ENCODE peak calls at places on chromosomes 2 and 18, in ten cellular contexts. One of them, this sample, is unnamed.

GRCh38 chr18:58288922-58289797 is 245.1 kb downstream of the NEDD4L start:
- DNase-seq in stimulated activated CD4-positive, alpha-beta T cell treated with anti-CD3 and anti-CD28 coated beads, Interleukin-4, amount 100 ng/mL, for 48 hours: no peak
- DNase-seq in naive thymus-derived CD8-positive, alpha-beta T cell: no peak
- DNase-seq in activated CD4-positive, alpha-beta T cell treated with anti-CD3 and anti-CD28 coated beads for 48 hours: no peak
- DNase-seq in spleen: no peak
- DNase-seq in NCI-H774: no peak
- DNase-seq in left ventricle myocardium superior: no peak
- DNase-seq in NCI-H1105: no peak
- DNase-seq in endothelial cell: no peak
- DNase-seq in ELR: peak
- DNase-seq in this sample: peak

GRCh38 chr2:236107971-236108625 is 60.1 kb downstream of the GBX2 start:
- DNase-seq in stimulated activated CD4-positive, alpha-beta T cell treated with anti-CD3 and anti-CD28 coated beads, Interleukin-4, amount 100 ng/mL, for 48 hours: no peak
- DNase-seq in naive thymus-derived CD8-positive, alpha-beta T cell: no peak
- DNase-seq in activated CD4-positive, alpha-beta T cell treated with anti-CD3 and anti-CD28 coated beads for 48 hours: no peak
- DNase-seq in spleen: peak
- DNase-seq in NCI-H774: no peak
- DNase-seq in left ventricle myocardium superior: no peak
- DNase-seq in NCI-H1105: no peak
- DNase-seq in endothelial cell: peak
- DNase-seq in ELR: no peak
- DNase-seq in this sample: no peak

GRCh38 chr2:128091691-128092050 is 671 bp downstream of the UGGT1 start:
- DNase-seq in stimulated activated CD4-positive, alpha-beta T cell treated with anti-CD3 and anti-CD28 coated beads, Interleukin-4, amount 100 ng/mL, for 48 hours: no peak
- DNase-seq in naive thymus-derived CD8-positive, alpha-beta T cell: no peak
- DNase-seq in activated CD4-positive, alpha-beta T cell treated with anti-CD3 and anti-CD28 coated beads for 48 hours: no peak
- DNase-seq in spleen: no peak
- DNase-seq in NCI-H774: no peak
- DNase-seq in left ventricle myocardium superior: no peak
- DNase-seq in NCI-H1105: no peak
- DNase-seq in endothelial cell: no peak
- DNase-seq in ELR: peak
- DNase-seq in this sample: peak

GRCh38 chr2:114729025-114729424 is 286.6 kb downstream of the DPP10 start:
- DNase-seq in stimulated activated CD4-positive, alpha-beta T cell treated with anti-CD3 and anti-CD28 coated beads, Interleukin-4, amount 100 ng/mL, for 48 hours: no peak
- DNase-seq in naive thymus-derived CD8-positive, alpha-beta T cell: no peak
- DNase-seq in activated CD4-positive, alpha-beta T cell treated with anti-CD3 and anti-CD28 coated beads for 48 hours: no peak
- DNase-seq in spleen: no peak
- DNase-seq in NCI-H774: peak
- DNase-seq in left ventricle myocardium superior: no peak
- DNase-seq in NCI-H1105: no peak
- DNase-seq in endothelial cell: no peak
- DNase-seq in ELR: no peak
- DNase-seq in this sample: no peak

GRCh38 chr2:238929242-238930081 is 81.6 kb downstream of the TWIST2 start:
- DNase-seq in stimulated activated CD4-positive, alpha-beta T cell treated with anti-CD3 and anti-CD28 coated beads, Interleukin-4, amount 100 ng/mL, for 48 hours: no peak
- DNase-seq in naive thymus-derived CD8-positive, alpha-beta T cell: no peak
- DNase-seq in activated CD4-positive, alpha-beta T cell treated with anti-CD3 and anti-CD28 coated beads for 48 hours: no peak
- DNase-seq in spleen: peak
- DNase-seq in NCI-H774: no peak
- DNase-seq in left ventricle myocardium superior: peak
- DNase-seq in NCI-H1105: no peak
- DNase-seq in endothelial cell: no peak
- DNase-seq in ELR: no peak
- DNase-seq in this sample: no peak

GRCh38 chr2:42934568-42935258 is 142.3 kb upstream of the HAAO start:
- DNase-seq in stimulated activated CD4-positive, alpha-beta T cell treated with anti-CD3 and anti-CD28 coated beads, Interleukin-4, amount 100 ng/mL, for 48 hours: no peak
- DNase-seq in naive thymus-derived CD8-positive, alpha-beta T cell: no peak
- DNase-seq in activated CD4-positive, alpha-beta T cell treated with anti-CD3 and anti-CD28 coated beads for 48 hours: no peak
- DNase-seq in spleen: no peak
- DNase-seq in NCI-H774: no peak
- DNase-seq in left ventricle myocardium superior: no peak
- DNase-seq in NCI-H1105: no peak
- DNase-seq in endothelial cell: no peak
- DNase-seq in ELR: no peak
- DNase-seq in this sample: no peak

GRCh38 chr2:216689397-216689796 is 6.0 kb downstream of the IGFBP5 start:
- DNase-seq in stimulated activated CD4-positive, alpha-beta T cell treated with anti-CD3 and anti-CD28 coated beads, Interleukin-4, amount 100 ng/mL, for 48 hours: no peak
- DNase-seq in naive thymus-derived CD8-positive, alpha-beta T cell: no peak
- DNase-seq in activated CD4-positive, alpha-beta T cell treated with anti-CD3 and anti-CD28 coated beads for 48 hours: no peak
- DNase-seq in spleen: no peak
- DNase-seq in NCI-H774: no peak
- DNase-seq in left ventricle myocardium superior: no peak
- DNase-seq in NCI-H1105: no peak
- DNase-seq in endothelial cell: no peak
- DNase-seq in ELR: no peak
- DNase-seq in this sample: no peak

GRCh38 chr2:127649684-127650040 is 3.7 kb downstream of the GPR17 start:
- DNase-seq in stimulated activated CD4-positive, alpha-beta T cell treated with anti-CD3 and anti-CD28 coated beads, Interleukin-4, amount 100 ng/mL, for 48 hours: peak
- DNase-seq in naive thymus-derived CD8-positive, alpha-beta T cell: peak
- DNase-seq in activated CD4-positive, alpha-beta T cell treated with anti-CD3 and anti-CD28 coated beads for 48 hours: peak
- DNase-seq in spleen: peak
- DNase-seq in NCI-H774: peak
- DNase-seq in left ventricle myocardium superior: peak
- DNase-seq in NCI-H1105: peak
- DNase-seq in endothelial cell: peak
- DNase-seq in ELR: peak
- DNase-seq in this sample: peak

GRCh38 chr2:10471046-10471571 is 23.0 kb upstream of the ODC1 start:
- DNase-seq in stimulated activated CD4-positive, alpha-beta T cell treated with anti-CD3 and anti-CD28 coated beads, Interleukin-4, amount 100 ng/mL, for 48 hours: no peak
- DNase-seq in naive thymus-derived CD8-positive, alpha-beta T cell: no peak
- DNase-seq in activated CD4-positive, alpha-beta T cell treated with anti-CD3 and anti-CD28 coated beads for 48 hours: no peak
- DNase-seq in spleen: peak
- DNase-seq in NCI-H774: no peak
- DNase-seq in left ventricle myocardium superior: no peak
- DNase-seq in NCI-H1105: no peak
- DNase-seq in endothelial cell: no peak
- DNase-seq in ELR: no peak
- DNase-seq in this sample: no peak

GRCh38 chr2:179340678-179341077 is 76.0 kb upstream of the SESTD1 start:
- DNase-seq in stimulated activated CD4-positive, alpha-beta T cell treated with anti-CD3 and anti-CD28 coated beads, Interleukin-4, amount 100 ng/mL, for 48 hours: no peak
- DNase-seq in naive thymus-derived CD8-positive, alpha-beta T cell: no peak
- DNase-seq in activated CD4-positive, alpha-beta T cell treated with anti-CD3 and anti-CD28 coated beads for 48 hours: no peak
- DNase-seq in spleen: no peak
- DNase-seq in NCI-H774: no peak
- DNase-seq in left ventricle myocardium superior: no peak
- DNase-seq in NCI-H1105: no peak
- DNase-seq in endothelial cell: no peak
- DNase-seq in ELR: peak
- DNase-seq in this sample: peak

GRCh38 chr2:202158796-202159195 is 79.6 kb downstream of the SUMO1 start:
- DNase-seq in stimulated activated CD4-positive, alpha-beta T cell treated with anti-CD3 and anti-CD28 coated beads, Interleukin-4, amount 100 ng/mL, for 48 hours: no peak
- DNase-seq in naive thymus-derived CD8-positive, alpha-beta T cell: no peak
- DNase-seq in activated CD4-positive, alpha-beta T cell treated with anti-CD3 and anti-CD28 coated beads for 48 hours: no peak
- DNase-seq in spleen: no peak
- DNase-seq in NCI-H774: no peak
- DNase-seq in left ventricle myocardium superior: no peak
- DNase-seq in NCI-H1105: no peak
- DNase-seq in endothelial cell: no peak
- DNase-seq in ELR: peak
- DNase-seq in this sample: no peak

GRCh38 chr18:35413163-35413511 is 36.0 kb upstream of the ZNF396 start:
- DNase-seq in stimulated activated CD4-positive, alpha-beta T cell treated with anti-CD3 and anti-CD28 coated beads, Interleukin-4, amount 100 ng/mL, for 48 hours: no peak
- DNase-seq in naive thymus-derived CD8-positive, alpha-beta T cell: no peak
- DNase-seq in activated CD4-positive, alpha-beta T cell treated with anti-CD3 and anti-CD28 coated beads for 48 hours: no peak
- DNase-seq in spleen: no peak
- DNase-seq in NCI-H774: no peak
- DNase-seq in left ventricle myocardium superior: no peak
- DNase-seq in NCI-H1105: no peak
- DNase-seq in endothelial cell: no peak
- DNase-seq in ELR: no peak
- DNase-seq in this sample: no peak

GRCh38 chr18:8793445-8794132 is 88.2 kb downstream of the MTCL1 start:
- DNase-seq in stimulated activated CD4-positive, alpha-beta T cell treated with anti-CD3 and anti-CD28 coated beads, Interleukin-4, amount 100 ng/mL, for 48 hours: no peak
- DNase-seq in naive thymus-derived CD8-positive, alpha-beta T cell: no peak
- DNase-seq in activated CD4-positive, alpha-beta T cell treated with anti-CD3 and anti-CD28 coated beads for 48 hours: no peak
- DNase-seq in spleen: no peak
- DNase-seq in NCI-H774: no peak
- DNase-seq in left ventricle myocardium superior: no peak
- DNase-seq in NCI-H1105: no peak
- DNase-seq in endothelial cell: no peak
- DNase-seq in ELR: no peak
- DNase-seq in this sample: no peak

GRCh38 chr2:16655457-16655837 is 10.2 kb downstream of the CYRIA start:
- DNase-seq in stimulated activated CD4-positive, alpha-beta T cell treated with anti-CD3 and anti-CD28 coated beads, Interleukin-4, amount 100 ng/mL, for 48 hours: no peak
- DNase-seq in naive thymus-derived CD8-positive, alpha-beta T cell: no peak
- DNase-seq in activated CD4-positive, alpha-beta T cell treated with anti-CD3 and anti-CD28 coated beads for 48 hours: no peak
- DNase-seq in spleen: no peak
- DNase-seq in NCI-H774: no peak
- DNase-seq in left ventricle myocardium superior: no peak
- DNase-seq in NCI-H1105: no peak
- DNase-seq in endothelial cell: no peak
- DNase-seq in ELR: no peak
- DNase-seq in this sample: no peak

GRCh38 chr2:79437416-79438281 is 75.2 kb upstream of the CTNNA2 start:
- DNase-seq in stimulated activated CD4-positive, alpha-beta T cell treated with anti-CD3 and anti-CD28 coated beads, Interleukin-4, amount 100 ng/mL, for 48 hours: no peak
- DNase-seq in naive thymus-derived CD8-positive, alpha-beta T cell: no peak
- DNase-seq in activated CD4-positive, alpha-beta T cell treated with anti-CD3 and anti-CD28 coated beads for 48 hours: no peak
- DNase-seq in spleen: no peak
- DNase-seq in NCI-H774: no peak
- DNase-seq in left ventricle myocardium superior: no peak
- DNase-seq in NCI-H1105: no peak
- DNase-seq in endothelial cell: no peak
- DNase-seq in ELR: peak
- DNase-seq in this sample: no peak

GRCh38 chr2:7577769-7578168 is 660.6 kb downstream of the RNF144A start:
- DNase-seq in stimulated activated CD4-positive, alpha-beta T cell treated with anti-CD3 and anti-CD28 coated beads, Interleukin-4, amount 100 ng/mL, for 48 hours: no peak
- DNase-seq in naive thymus-derived CD8-positive, alpha-beta T cell: no peak
- DNase-seq in activated CD4-positive, alpha-beta T cell treated with anti-CD3 and anti-CD28 coated beads for 48 hours: no peak
- DNase-seq in spleen: no peak
- DNase-seq in NCI-H774: no peak
- DNase-seq in left ventricle myocardium superior: no peak
- DNase-seq in NCI-H1105: no peak
- DNase-seq in endothelial cell: no peak
- DNase-seq in ELR: no peak
- DNase-seq in this sample: no peak

GRCh38 chr2:132677661-132678060 is 7.7 kb upstream of the LYPD1 start:
- DNase-seq in stimulated activated CD4-positive, alpha-beta T cell treated with anti-CD3 and anti-CD28 coated beads, Interleukin-4, amount 100 ng/mL, for 48 hours: no peak
- DNase-seq in naive thymus-derived CD8-positive, alpha-beta T cell: no peak
- DNase-seq in activated CD4-positive, alpha-beta T cell treated with anti-CD3 and anti-CD28 coated beads for 48 hours: no peak
- DNase-seq in spleen: no peak
- DNase-seq in NCI-H774: no peak
- DNase-seq in left ventricle myocardium superior: no peak
- DNase-seq in NCI-H1105: no peak
- DNase-seq in endothelial cell: no peak
- DNase-seq in ELR: peak
- DNase-seq in this sample: no peak

GRCh38 chr18:68735498-68736343 is 20.8 kb upstream of the TMX3 start:
- DNase-seq in stimulated activated CD4-positive, alpha-beta T cell treated with anti-CD3 and anti-CD28 coated beads, Interleukin-4, amount 100 ng/mL, for 48 hours: no peak
- DNase-seq in naive thymus-derived CD8-positive, alpha-beta T cell: peak
- DNase-seq in activated CD4-positive, alpha-beta T cell treated with anti-CD3 and anti-CD28 coated beads for 48 hours: no peak
- DNase-seq in spleen: no peak
- DNase-seq in NCI-H774: peak
- DNase-seq in left ventricle myocardium superior: no peak
- DNase-seq in NCI-H1105: peak
- DNase-seq in endothelial cell: no peak
- DNase-seq in ELR: peak
- DNase-seq in this sample: peak

GRCh38 chr2:217802876-217803638 is 199.7 kb downstream of the TNS1 start:
- DNase-seq in stimulated activated CD4-positive, alpha-beta T cell treated with anti-CD3 and anti-CD28 coated beads, Interleukin-4, amount 100 ng/mL, for 48 hours: no peak
- DNase-seq in naive thymus-derived CD8-positive, alpha-beta T cell: no peak
- DNase-seq in activated CD4-positive, alpha-beta T cell treated with anti-CD3 and anti-CD28 coated beads for 48 hours: no peak
- DNase-seq in spleen: peak
- DNase-seq in NCI-H774: no peak
- DNase-seq in left ventricle myocardium superior: no peak
- DNase-seq in NCI-H1105: no peak
- DNase-seq in endothelial cell: no peak
- DNase-seq in ELR: no peak
- DNase-seq in this sample: no peak

GRCh38 chr2:45506756-45507155 is 104.3 kb downstream of the SRBD1 start:
- DNase-seq in stimulated activated CD4-positive, alpha-beta T cell treated with anti-CD3 and anti-CD28 coated beads, Interleukin-4, amount 100 ng/mL, for 48 hours: no peak
- DNase-seq in naive thymus-derived CD8-positive, alpha-beta T cell: no peak
- DNase-seq in activated CD4-positive, alpha-beta T cell treated with anti-CD3 and anti-CD28 coated beads for 48 hours: no peak
- DNase-seq in spleen: no peak
- DNase-seq in NCI-H774: no peak
- DNase-seq in left ventricle myocardium superior: no peak
- DNase-seq in NCI-H1105: no peak
- DNase-seq in endothelial cell: no peak
- DNase-seq in ELR: no peak
- DNase-seq in this sample: no peak

GRCh38 chr2:108396845-108397244 is 19.1 kb downstream of the SULT1C4 start:
- DNase-seq in stimulated activated CD4-positive, alpha-beta T cell treated with anti-CD3 and anti-CD28 coated beads, Interleukin-4, amount 100 ng/mL, for 48 hours: peak
- DNase-seq in naive thymus-derived CD8-positive, alpha-beta T cell: no peak
- DNase-seq in activated CD4-positive, alpha-beta T cell treated with anti-CD3 and anti-CD28 coated beads for 48 hours: no peak
- DNase-seq in spleen: no peak
- DNase-seq in NCI-H774: no peak
- DNase-seq in left ventricle myocardium superior: no peak
- DNase-seq in NCI-H1105: no peak
- DNase-seq in endothelial cell: no peak
- DNase-seq in ELR: peak
- DNase-seq in this sample: peak

GRCh38 chr2:99875627-99876026 is 266.8 kb downstream of the AFF3 start:
- DNase-seq in stimulated activated CD4-positive, alpha-beta T cell treated with anti-CD3 and anti-CD28 coated beads, Interleukin-4, amount 100 ng/mL, for 48 hours: no peak
- DNase-seq in naive thymus-derived CD8-positive, alpha-beta T cell: no peak
- DNase-seq in activated CD4-positive, alpha-beta T cell treated with anti-CD3 and anti-CD28 coated beads for 48 hours: no peak
- DNase-seq in spleen: no peak
- DNase-seq in NCI-H774: no peak
- DNase-seq in left ventricle myocardium superior: no peak
- DNase-seq in NCI-H1105: no peak
- DNase-seq in endothelial cell: no peak
- DNase-seq in ELR: no peak
- DNase-seq in this sample: no peak

GRCh38 chr2:119405151-119405550 is 26.5 kb upstream of the TMEM37 start:
- DNase-seq in stimulated activated CD4-positive, alpha-beta T cell treated with anti-CD3 and anti-CD28 coated beads, Interleukin-4, amount 100 ng/mL, for 48 hours: no peak
- DNase-seq in naive thymus-derived CD8-positive, alpha-beta T cell: no peak
- DNase-seq in activated CD4-positive, alpha-beta T cell treated with anti-CD3 and anti-CD28 coated beads for 48 hours: no peak
- DNase-seq in spleen: no peak
- DNase-seq in NCI-H774: no peak
- DNase-seq in left ventricle myocardium superior: no peak
- DNase-seq in NCI-H1105: no peak
- DNase-seq in endothelial cell: no peak
- DNase-seq in ELR: no peak
- DNase-seq in this sample: no peak

GRCh38 chr2:869357-869871 is 81.2 kb upstream of the SNTG2 start:
- DNase-seq in stimulated activated CD4-positive, alpha-beta T cell treated with anti-CD3 and anti-CD28 coated beads, Interleukin-4, amount 100 ng/mL, for 48 hours: no peak
- DNase-seq in naive thymus-derived CD8-positive, alpha-beta T cell: no peak
- DNase-seq in activated CD4-positive, alpha-beta T cell treated with anti-CD3 and anti-CD28 coated beads for 48 hours: no peak
- DNase-seq in spleen: no peak
- DNase-seq in NCI-H774: no peak
- DNase-seq in left ventricle myocardium superior: no peak
- DNase-seq in NCI-H1105: no peak
- DNase-seq in endothelial cell: no peak
- DNase-seq in ELR: no peak
- DNase-seq in this sample: no peak

GRCh38 chr2:189492451-189492850 is 51.2 kb downstream of the WDR75 start:
- DNase-seq in stimulated activated CD4-positive, alpha-beta T cell treated with anti-CD3 and anti-CD28 coated beads, Interleukin-4, amount 100 ng/mL, for 48 hours: no peak
- DNase-seq in naive thymus-derived CD8-positive, alpha-beta T cell: no peak
- DNase-seq in activated CD4-positive, alpha-beta T cell treated with anti-CD3 and anti-CD28 coated beads for 48 hours: no peak
- DNase-seq in spleen: no peak
- DNase-seq in NCI-H774: no peak
- DNase-seq in left ventricle myocardium superior: no peak
- DNase-seq in NCI-H1105: no peak
- DNase-seq in endothelial cell: no peak
- DNase-seq in ELR: peak
- DNase-seq in this sample: no peak

GRCh38 chr18:73315381-73315780 is 447.6 kb upstream of the NETO1 start:
- DNase-seq in stimulated activated CD4-positive, alpha-beta T cell treated with anti-CD3 and anti-CD28 coated beads, Interleukin-4, amount 100 ng/mL, for 48 hours: no peak
- DNase-seq in naive thymus-derived CD8-positive, alpha-beta T cell: no peak
- DNase-seq in activated CD4-positive, alpha-beta T cell treated with anti-CD3 and anti-CD28 coated beads for 48 hours: no peak
- DNase-seq in spleen: no peak
- DNase-seq in NCI-H774: no peak
- DNase-seq in left ventricle myocardium superior: no peak
- DNase-seq in NCI-H1105: no peak
- DNase-seq in endothelial cell: no peak
- DNase-seq in ELR: no peak
- DNase-seq in this sample: no peak

GRCh38 chr18:36303203-36303844 is 5.8 kb downstream of the FHOD3 start:
- DNase-seq in stimulated activated CD4-positive, alpha-beta T cell treated with anti-CD3 and anti-CD28 coated beads, Interleukin-4, amount 100 ng/mL, for 48 hours: no peak
- DNase-seq in naive thymus-derived CD8-positive, alpha-beta T cell: no peak
- DNase-seq in activated CD4-positive, alpha-beta T cell treated with anti-CD3 and anti-CD28 coated beads for 48 hours: no peak
- DNase-seq in spleen: no peak
- DNase-seq in NCI-H774: no peak
- DNase-seq in left ventricle myocardium superior: no peak
- DNase-seq in NCI-H1105: no peak
- DNase-seq in endothelial cell: no peak
- DNase-seq in ELR: no peak
- DNase-seq in this sample: no peak

GRCh38 chr2:15092691-15093090 is 460.2 kb downstream of the LRATD1 start:
- DNase-seq in stimulated activated CD4-positive, alpha-beta T cell treated with anti-CD3 and anti-CD28 coated beads, Interleukin-4, amount 100 ng/mL, for 48 hours: no peak
- DNase-seq in naive thymus-derived CD8-positive, alpha-beta T cell: no peak
- DNase-seq in activated CD4-positive, alpha-beta T cell treated with anti-CD3 and anti-CD28 coated beads for 48 hours: no peak
- DNase-seq in spleen: no peak
- DNase-seq in NCI-H774: no peak
- DNase-seq in left ventricle myocardium superior: no peak
- DNase-seq in NCI-H1105: no peak
- DNase-seq in endothelial cell: no peak
- DNase-seq in ELR: peak
- DNase-seq in this sample: no peak

This sample was measured in activated CD8-positive, alpha-beta T cell treated with anti-CD3 and anti-CD28 coated beads for 36 hours.